ENCODE peak calls at places on chromosomes 16 and 17, in five cellular contexts. One of them, this sample, is unnamed.

GRCh38 chr17:55168970-55169687 is 95.6 kb upstream of the HLF start:
- DNase-seq in D341Med: no peak
- DNase-seq in stimulated activated CD8-positive, alpha-beta memory T cell treated with anti-CD3 and anti-CD28 coated beads, Interleukin-4, amount 100 ng/mL, for 4 hours: no peak
- DNase-seq in NCI-H1436 treated with DMSO at 0.1 percent for 48 hours: no peak
- DNase-seq in psoas muscle: no peak
- DNase-seq in this sample: no peak

GRCh38 chr17:74513987-74514631 is 17.2 kb downstream of the CD300LB start:
- DNase-seq in NCI-H1436 treated with DMSO at 0.1 percent for 48 hours: no peak
- DNase-seq in D341Med: peak
- DNase-seq in stimulated activated CD8-positive, alpha-beta memory T cell treated with anti-CD3 and anti-CD28 coated beads, Interleukin-4, amount 100 ng/mL, for 4 hours: no peak
- DNase-seq in psoas muscle: no peak
- DNase-seq in this sample: no peak

GRCh38 chr17:78263736-78264340 is 32.4 kb downstream of the TMEM235 start:
- DNase-seq in D341Med: no peak
- DNase-seq in stimulated activated CD8-positive, alpha-beta memory T cell treated with anti-CD3 and anti-CD28 coated beads, Interleukin-4, amount 100 ng/mL, for 4 hours: no peak
- DNase-seq in psoas muscle: no peak
- DNase-seq in NCI-H1436 treated with DMSO at 0.1 percent for 48 hours: no peak
- DNase-seq in this sample: no peak

GRCh38 chr16:54346046-54346445 is 59.5 kb upstream of the IRX3 start:
- DNase-seq in D341Med: no peak
- DNase-seq in psoas muscle: no peak
- DNase-seq in NCI-H1436 treated with DMSO at 0.1 percent for 48 hours: no peak
- DNase-seq in stimulated activated CD8-positive, alpha-beta memory T cell treated with anti-CD3 and anti-CD28 coated beads, Interleukin-4, amount 100 ng/mL, for 4 hours: no peak
- DNase-seq in this sample: no peak

GRCh38 chr16:56589141-56590039 is at the start of gene MT3:
- DNase-seq in NCI-H1436 treated with DMSO at 0.1 percent for 48 hours: no peak
- DNase-seq in D341Med: no peak
- DNase-seq in stimulated activated CD8-positive, alpha-beta memory T cell treated with anti-CD3 and anti-CD28 coated beads, Interleukin-4, amount 100 ng/mL, for 4 hours: no peak
- DNase-seq in psoas muscle: peak
- DNase-seq in this sample: no peak

GRCh38 chr16:85415196-85415988 is 197.7 kb upstream of the GSE1 start:
- DNase-seq in NCI-H1436 treated with DMSO at 0.1 percent for 48 hours: no peak
- DNase-seq in psoas muscle: no peak
- DNase-seq in D341Med: no peak
- DNase-seq in stimulated activated CD8-positive, alpha-beta memory T cell treated with anti-CD3 and anti-CD28 coated beads, Interleukin-4, amount 100 ng/mL, for 4 hours: no peak
- DNase-seq in this sample: peak

GRCh38 chr17:80751460-80752368 is 207.1 kb downstream of the RPTOR start:
- DNase-seq in psoas muscle: peak
- DNase-seq in D341Med: no peak
- DNase-seq in stimulated activated CD8-positive, alpha-beta memory T cell treated with anti-CD3 and anti-CD28 coated beads, Interleukin-4, amount 100 ng/mL, for 4 hours: no peak
- DNase-seq in NCI-H1436 treated with DMSO at 0.1 percent for 48 hours: no peak
- DNase-seq in this sample: no peak

GRCh38 chr17:19306160-19307111 is 56.1 kb downstream of the B9D1 start:
- DNase-seq in NCI-H1436 treated with DMSO at 0.1 percent for 48 hours: no peak
- DNase-seq in psoas muscle: no peak
- DNase-seq in stimulated activated CD8-positive, alpha-beta memory T cell treated with anti-CD3 and anti-CD28 coated beads, Interleukin-4, amount 100 ng/mL, for 4 hours: no peak
- DNase-seq in D341Med: no peak
- DNase-seq in this sample: no peak

GRCh38 chr17:31309525-31309924 is 4.3 kb downstream of the EVI2B start:
- DNase-seq in NCI-H1436 treated with DMSO at 0.1 percent for 48 hours: no peak
- DNase-seq in D341Med: no peak
- DNase-seq in psoas muscle: no peak
- DNase-seq in stimulated activated CD8-positive, alpha-beta memory T cell treated with anti-CD3 and anti-CD28 coated beads, Interleukin-4, amount 100 ng/mL, for 4 hours: no peak
- DNase-seq in this sample: no peak

GRCh38 chr16:52435573-52435972 is 111.4 kb downstream of the TOX3 start:
- DNase-seq in stimulated activated CD8-positive, alpha-beta memory T cell treated with anti-CD3 and anti-CD28 coated beads, Interleukin-4, amount 100 ng/mL, for 4 hours: no peak
- DNase-seq in psoas muscle: no peak
- DNase-seq in NCI-H1436 treated with DMSO at 0.1 percent for 48 hours: peak
- DNase-seq in D341Med: peak
- DNase-seq in this sample: no peak

GRCh38 chr17:50618300-50618699 is 16.4 kb upstream of the ABCC3 start:
- DNase-seq in psoas muscle: no peak
- DNase-seq in stimulated activated CD8-positive, alpha-beta memory T cell treated with anti-CD3 and anti-CD28 coated beads, Interleukin-4, amount 100 ng/mL, for 4 hours: no peak
- DNase-seq in NCI-H1436 treated with DMSO at 0.1 percent for 48 hours: no peak
- DNase-seq in D341Med: no peak
- DNase-seq in this sample: no peak

GRCh38 chr16:80197790-80198201 is 343.0 kb upstream of the DYNLRB2 start:
- DNase-seq in stimulated activated CD8-positive, alpha-beta memory T cell treated with anti-CD3 and anti-CD28 coated beads, Interleukin-4, amount 100 ng/mL, for 4 hours: no peak
- DNase-seq in NCI-H1436 treated with DMSO at 0.1 percent for 48 hours: no peak
- DNase-seq in psoas muscle: no peak
- DNase-seq in D341Med: no peak
- DNase-seq in this sample: no peak

GRCh38 chr16:66116163-66116792 is 250.2 kb upstream of the CDH5 start:
- DNase-seq in psoas muscle: no peak
- DNase-seq in NCI-H1436 treated with DMSO at 0.1 percent for 48 hours: no peak
- DNase-seq in D341Med: no peak
- DNase-seq in stimulated activated CD8-positive, alpha-beta memory T cell treated with anti-CD3 and anti-CD28 coated beads, Interleukin-4, amount 100 ng/mL, for 4 hours: no peak
- DNase-seq in this sample: no peak

GRCh38 chr17:19384723-19385391 is 2.1 kb downstream of the MFAP4 start:
- DNase-seq in psoas muscle: peak
- DNase-seq in NCI-H1436 treated with DMSO at 0.1 percent for 48 hours: no peak
- DNase-seq in D341Med: no peak
- DNase-seq in stimulated activated CD8-positive, alpha-beta memory T cell treated with anti-CD3 and anti-CD28 coated beads, Interleukin-4, amount 100 ng/mL, for 4 hours: no peak
- DNase-seq in this sample: no peak

GRCh38 chr17:66287911-66288310 is 14.5 kb upstream of the PRKCA start:
- DNase-seq in D341Med: no peak
- DNase-seq in psoas muscle: no peak
- DNase-seq in NCI-H1436 treated with DMSO at 0.1 percent for 48 hours: no peak
- DNase-seq in stimulated activated CD8-positive, alpha-beta memory T cell treated with anti-CD3 and anti-CD28 coated beads, Interleukin-4, amount 100 ng/mL, for 4 hours: no peak
- DNase-seq in this sample: no peak

GRCh38 chr17:55448681-55449080 is 27.0 kb upstream of the MMD start:
- DNase-seq in NCI-H1436 treated with DMSO at 0.1 percent for 48 hours: no peak
- DNase-seq in stimulated activated CD8-positive, alpha-beta memory T cell treated with anti-CD3 and anti-CD28 coated beads, Interleukin-4, amount 100 ng/mL, for 4 hours: no peak
- DNase-seq in D341Med: no peak
- DNase-seq in psoas muscle: no peak
- DNase-seq in this sample: no peak

GRCh38 chr16:75206749-75207451 is at the start of gene CTRB2:
- DNase-seq in psoas muscle: peak
- DNase-seq in stimulated activated CD8-positive, alpha-beta memory T cell treated with anti-CD3 and anti-CD28 coated beads, Interleukin-4, amount 100 ng/mL, for 4 hours: no peak
- DNase-seq in NCI-H1436 treated with DMSO at 0.1 percent for 48 hours: no peak
- DNase-seq in D341Med: no peak
- DNase-seq in this sample: peak

GRCh38 chr16:48862087-48862532 is 252.1 kb upstream of the N4BP1 start:
- DNase-seq in stimulated activated CD8-positive, alpha-beta memory T cell treated with anti-CD3 and anti-CD28 coated beads, Interleukin-4, amount 100 ng/mL, for 4 hours: no peak
- DNase-seq in D341Med: no peak
- DNase-seq in NCI-H1436 treated with DMSO at 0.1 percent for 48 hours: no peak
- DNase-seq in psoas muscle: no peak
- DNase-seq in this sample: no peak

GRCh38 chr17:21360048-21360447 is 16.1 kb upstream of the KCNJ12 start:
- DNase-seq in NCI-H1436 treated with DMSO at 0.1 percent for 48 hours: no peak
- DNase-seq in psoas muscle: no peak
- DNase-seq in D341Med: no peak
- DNase-seq in stimulated activated CD8-positive, alpha-beta memory T cell treated with anti-CD3 and anti-CD28 coated beads, Interleukin-4, amount 100 ng/mL, for 4 hours: no peak
- DNase-seq in this sample: no peak

GRCh38 chr17:76569607-76570279 is 15.9 kb downstream of the ST6GALNAC2 start:
- DNase-seq in stimulated activated CD8-positive, alpha-beta memory T cell treated with anti-CD3 and anti-CD28 coated beads, Interleukin-4, amount 100 ng/mL, for 4 hours: no peak
- DNase-seq in psoas muscle: peak
- DNase-seq in D341Med: peak
- DNase-seq in NCI-H1436 treated with DMSO at 0.1 percent for 48 hours: no peak
- DNase-seq in this sample: peak

GRCh38 chr16:11835891-11836652 is 15.3 kb downstream of the RSL1D1 start:
- DNase-seq in psoas muscle: no peak
- DNase-seq in stimulated activated CD8-positive, alpha-beta memory T cell treated with anti-CD3 and anti-CD28 coated beads, Interleukin-4, amount 100 ng/mL, for 4 hours: no peak
- DNase-seq in D341Med: no peak
- DNase-seq in NCI-H1436 treated with DMSO at 0.1 percent for 48 hours: no peak
- DNase-seq in this sample: no peak

GRCh38 chr16:25192096-25192495 is 24.7 kb upstream of the AQP8 start:
- DNase-seq in psoas muscle: no peak
- DNase-seq in NCI-H1436 treated with DMSO at 0.1 percent for 48 hours: no peak
- DNase-seq in D341Med: no peak
- DNase-seq in stimulated activated CD8-positive, alpha-beta memory T cell treated with anti-CD3 and anti-CD28 coated beads, Interleukin-4, amount 100 ng/mL, for 4 hours: no peak
- DNase-seq in this sample: no peak

GRCh38 chr17:37393352-37393751 is 13.3 kb downstream of the ACACA start:
- DNase-seq in D341Med: no peak
- DNase-seq in NCI-H1436 treated with DMSO at 0.1 percent for 48 hours: no peak
- DNase-seq in psoas muscle: no peak
- DNase-seq in stimulated activated CD8-positive, alpha-beta memory T cell treated with anti-CD3 and anti-CD28 coated beads, Interleukin-4, amount 100 ng/mL, for 4 hours: no peak
- DNase-seq in this sample: no peak

GRCh38 chr17:75774988-75775668 is 9.5 kb upstream of the UNK start:
- DNase-seq in D341Med: peak
- DNase-seq in stimulated activated CD8-positive, alpha-beta memory T cell treated with anti-CD3 and anti-CD28 coated beads, Interleukin-4, amount 100 ng/mL, for 4 hours: no peak
- DNase-seq in psoas muscle: no peak
- DNase-seq in NCI-H1436 treated with DMSO at 0.1 percent for 48 hours: no peak
- DNase-seq in this sample: peak

GRCh38 chr16:65125322-65125721 is 3.5 kb upstream of the CDH11 start:
- DNase-seq in NCI-H1436 treated with DMSO at 0.1 percent for 48 hours: no peak
- DNase-seq in stimulated activated CD8-positive, alpha-beta memory T cell treated with anti-CD3 and anti-CD28 coated beads, Interleukin-4, amount 100 ng/mL, for 4 hours: no peak
- DNase-seq in D341Med: no peak
- DNase-seq in psoas muscle: no peak
- DNase-seq in this sample: no peak

GRCh38 chr16:35575432-35575821 is 2116.0 kb downstream of the TP53TG3F start:
- DNase-seq in stimulated activated CD8-positive, alpha-beta memory T cell treated with anti-CD3 and anti-CD28 coated beads, Interleukin-4, amount 100 ng/mL, for 4 hours: no peak
- DNase-seq in NCI-H1436 treated with DMSO at 0.1 percent for 48 hours: no peak
- DNase-seq in D341Med: no peak
- DNase-seq in psoas muscle: no peak
- DNase-seq in this sample: no peak

GRCh38 chr17:41739661-41740352 is 5.4 kb upstream of the HAP1 start:
- DNase-seq in psoas muscle: no peak
- DNase-seq in D341Med: no peak
- DNase-seq in stimulated activated CD8-positive, alpha-beta memory T cell treated with anti-CD3 and anti-CD28 coated beads, Interleukin-4, amount 100 ng/mL, for 4 hours: no peak
- DNase-seq in NCI-H1436 treated with DMSO at 0.1 percent for 48 hours: no peak
- DNase-seq in this sample: no peak

GRCh38 chr17:1021147-1021546 is 24.2 kb downstream of the TIMM22 start:
- DNase-seq in D341Med: no peak
- DNase-seq in psoas muscle: no peak
- DNase-seq in NCI-H1436 treated with DMSO at 0.1 percent for 48 hours: no peak
- DNase-seq in stimulated activated CD8-positive, alpha-beta memory T cell treated with anti-CD3 and anti-CD28 coated beads, Interleukin-4, amount 100 ng/mL, for 4 hours: no peak
- DNase-seq in this sample: no peak

GRCh38 chr17:76459674-76460073 is 6.7 kb upstream of the UBE2O start:
- DNase-seq in D341Med: no peak
- DNase-seq in stimulated activated CD8-positive, alpha-beta memory T cell treated with anti-CD3 and anti-CD28 coated beads, Interleukin-4, amount 100 ng/mL, for 4 hours: no peak
- DNase-seq in psoas muscle: no peak
- DNase-seq in NCI-H1436 treated with DMSO at 0.1 percent for 48 hours: no peak
- DNase-seq in this sample: no peak

GRCh38 chr17:39658346-39658745 is 6.8 kb upstream of the TCAP start:
- DNase-seq in NCI-H1436 treated with DMSO at 0.1 percent for 48 hours: no peak
- DNase-seq in stimulated activated CD8-positive, alpha-beta memory T cell treated with anti-CD3 and anti-CD28 coated beads, Interleukin-4, amount 100 ng/mL, for 4 hours: no peak
- DNase-seq in D341Med: no peak
- DNase-seq in psoas muscle: no peak
- DNase-seq in this sample: no peak

GRCh38 chr17:70896843-70897242 is 727.5 kb downstream of the KCNJ2 start:
- DNase-seq in psoas muscle: no peak
- DNase-seq in NCI-H1436 treated with DMSO at 0.1 percent for 48 hours: no peak
- DNase-seq in stimulated activated CD8-positive, alpha-beta memory T cell treated with anti-CD3 and anti-CD28 coated beads, Interleukin-4, amount 100 ng/mL, for 4 hours: no peak
- DNase-seq in D341Med: no peak
- DNase-seq in this sample: no peak

GRCh38 chr16:58797137-58797801 is 63.2 kb upstream of the GOT2 start:
- DNase-seq in NCI-H1436 treated with DMSO at 0.1 percent for 48 hours: no peak
- DNase-seq in psoas muscle: no peak
- DNase-seq in D341Med: no peak
- DNase-seq in stimulated activated CD8-positive, alpha-beta memory T cell treated with anti-CD3 and anti-CD28 coated beads, Interleukin-4, amount 100 ng/mL, for 4 hours: no peak
- DNase-seq in this sample: no peak

GRCh38 chr16:57648590-57649442 is 19.3 kb upstream of the ADGRG3 start:
- DNase-seq in psoas muscle: peak
- DNase-seq in stimulated activated CD8-positive, alpha-beta memory T cell treated with anti-CD3 and anti-CD28 coated beads, Interleukin-4, amount 100 ng/mL, for 4 hours: peak
- DNase-seq in D341Med: peak
- DNase-seq in NCI-H1436 treated with DMSO at 0.1 percent for 48 hours: no peak
- DNase-seq in this sample: peak

GRCh38 chr17:38562215-38562569 is 43.6 kb downstream of the SRCIN1 start:
- DNase-seq in psoas muscle: no peak
- DNase-seq in D341Med: no peak
- DNase-seq in stimulated activated CD8-positive, alpha-beta memory T cell treated with anti-CD3 and anti-CD28 coated beads, Interleukin-4, amount 100 ng/mL, for 4 hours: no peak
- DNase-seq in NCI-H1436 treated with DMSO at 0.1 percent for 48 hours: no peak
- DNase-seq in this sample: no peak

GRCh38 chr17:72646176-72646575 is 446.3 kb downstream of the SLC39A11 start:
- DNase-seq in NCI-H1436 treated with DMSO at 0.1 percent for 48 hours: no peak
- DNase-seq in D341Med: no peak
- DNase-seq in psoas muscle: no peak
- DNase-seq in stimulated activated CD8-positive, alpha-beta memory T cell treated with anti-CD3 and anti-CD28 coated beads, Interleukin-4, amount 100 ng/mL, for 4 hours: no peak
- DNase-seq in this sample: no peak

GRCh38 chr16:82432261-82432660 is 194.5 kb upstream of the CDH13 start:
- DNase-seq in psoas muscle: no peak
- DNase-seq in stimulated activated CD8-positive, alpha-beta memory T cell treated with anti-CD3 and anti-CD28 coated beads, Interleukin-4, amount 100 ng/mL, for 4 hours: no peak
- DNase-seq in NCI-H1436 treated with DMSO at 0.1 percent for 48 hours: no peak
- DNase-seq in D341Med: no peak
- DNase-seq in this sample: no peak

GRCh38 chr17:64442550-64442971 is 6.4 kb upstream of the MILR1 start:
- DNase-seq in stimulated activated CD8-positive, alpha-beta memory T cell treated with anti-CD3 and anti-CD28 coated beads, Interleukin-4, amount 100 ng/mL, for 4 hours: no peak
- DNase-seq in psoas muscle: no peak
- DNase-seq in D341Med: no peak
- DNase-seq in NCI-H1436 treated with DMSO at 0.1 percent for 48 hours: no peak
- DNase-seq in this sample: no peak

This sample was measured in pancreas.